ENCODE peak calls at places on chromosomes 7 and 10, in four cellular contexts. N is transverse colon, S is spleen, O is GM23338. M is an unnamed sample. For H3K36me3, the result is how much of the 10 kb centered on the place peaks cover.

GRCh38 chr7:46383605-46384004 is 462.5 kb upstream of the IGFBP3 start:
- DNase-seq in N (no peak), S (no peak), O (no peak), M (no peak)

GRCh38 chr7:90485734-90486316 is 16.4 kb downstream of the PTTG1IP2 start:
- DNase-seq in N (no peak), S (no peak), O (no peak), M (no peak)

GRCh38 chr10:99329238-99329890 is at the start of gene CNNM1:
- DNase-seq in N (no peak), S (peak), O (peak), M (no peak)

GRCh38 chr10:7797582-7797981 is 9.6 kb downstream of the ATP5F1C start:
- DNase-seq in N (no peak), S (no peak), O (no peak), M (no peak)

GRCh38 chr7:89607797-89608196 is 546.5 kb upstream of the STEAP1 start:
- DNase-seq in N (no peak), S (no peak), O (no peak), M (no peak)

GRCh38 chr10:29616542-29616941 is 18.2 kb downstream of the SVIL start:
- DNase-seq in N (peak), S (no peak), O (no peak), M (no peak)

GRCh38 chr7:132390705-132391104 is 185.6 kb downstream of the PLXNA4 start:
- DNase-seq in N (no peak), S (no peak), O (no peak), M (no peak)

GRCh38 chr7:5690931-5691461 is 90.5 kb downstream of the RNF216 start:
- DNase-seq in N (no peak), S (no peak), O (no peak), M (no peak)

GRCh38 chr7:96426027-96426426 is 104.1 kb upstream of the SLC25A13 start:
- DNase-seq in N (no peak), S (no peak), O (no peak), M (no peak)

GRCh38 chr10:28375399-28376354 is 72.8 kb upstream of the MPP7 start:
- DNase-seq in N (peak), S (no peak), O (peak), M (no peak)

GRCh38 chr10:29239569-29240472 is 49.0 kb upstream of the LYZL1 start:
- DNase-seq in N (no peak), S (no peak), O (peak), M (no peak)

GRCh38 chr7:100476903-100477870 is 1.8 kb downstream of the TSC22D4 start:
- DNase-seq in N (peak), S (peak), O (peak), M (no peak)

GRCh38 chr10:129864601-129865126 is 99.4 kb downstream of the EBF3 start:
- DNase-seq in N (no peak), S (no peak), O (no peak), M (no peak)

GRCh38 chr10:92695679-92696605 is 6.2 kb downstream of the HHEX start:
- DNase-seq in N (no peak), S (peak), O (peak), M (no peak)

GRCh38 chr10:7027913-7028808 is 382.7 kb downstream of the SFMBT2 start:
- DNase-seq in N (no peak), S (no peak), O (no peak), M (no peak)

GRCh38 chr7:70259497-70259896 is 661.2 kb downstream of the AUTS2 start:
- DNase-seq in N (no peak), S (no peak), O (no peak), M (no peak)

GRCh38 chr7:148148456-148148855 is 442.1 kb upstream of the C7orf33 start:
- DNase-seq in N (peak), S (no peak), O (no peak), M (no peak)

GRCh38 chr7:106167439-106168136 is 55.5 kb upstream of the SYPL1 start:
- DNase-seq in N (no peak), S (no peak), O (no peak), M (no peak)

GRCh38 chr10:105252908-105253307 is 611.8 kb downstream of the SORCS3 start:
- DNase-seq in N (no peak), S (no peak), O (peak), M (no peak)

GRCh38 chr10:78384021-78384420 is 350.4 kb downstream of the RPS24 start:
- DNase-seq in N (no peak), S (peak), O (no peak), M (no peak)

GRCh38 chr10:7260412-7260900 is 150.4 kb downstream of the SFMBT2 start:
- DNase-seq in N (peak), S (no peak), O (peak), M (no peak)

GRCh38 chr10:16919076-16919972 is 102.1 kb upstream of the RSU1 start:
- DNase-seq in N (no peak), S (no peak), O (no peak), M (no peak)

GRCh38 chr10:118960166-118961090 is 69.1 kb upstream of the NANOS1 start:
- DNase-seq in N (no peak), S (peak), O (no peak), M (no peak)

GRCh38 chr7:27150568-27151340 is 1.6 kb downstream of the HOXA3 start:
- DNase-seq in N (peak), S (peak), O (peak), M (peak)

GRCh38 chr7:93320856-93321255 is 88.7 kb downstream of the VPS50 start:
- DNase-seq in N (no peak), S (no peak), O (no peak), M (no peak)

DNA sequence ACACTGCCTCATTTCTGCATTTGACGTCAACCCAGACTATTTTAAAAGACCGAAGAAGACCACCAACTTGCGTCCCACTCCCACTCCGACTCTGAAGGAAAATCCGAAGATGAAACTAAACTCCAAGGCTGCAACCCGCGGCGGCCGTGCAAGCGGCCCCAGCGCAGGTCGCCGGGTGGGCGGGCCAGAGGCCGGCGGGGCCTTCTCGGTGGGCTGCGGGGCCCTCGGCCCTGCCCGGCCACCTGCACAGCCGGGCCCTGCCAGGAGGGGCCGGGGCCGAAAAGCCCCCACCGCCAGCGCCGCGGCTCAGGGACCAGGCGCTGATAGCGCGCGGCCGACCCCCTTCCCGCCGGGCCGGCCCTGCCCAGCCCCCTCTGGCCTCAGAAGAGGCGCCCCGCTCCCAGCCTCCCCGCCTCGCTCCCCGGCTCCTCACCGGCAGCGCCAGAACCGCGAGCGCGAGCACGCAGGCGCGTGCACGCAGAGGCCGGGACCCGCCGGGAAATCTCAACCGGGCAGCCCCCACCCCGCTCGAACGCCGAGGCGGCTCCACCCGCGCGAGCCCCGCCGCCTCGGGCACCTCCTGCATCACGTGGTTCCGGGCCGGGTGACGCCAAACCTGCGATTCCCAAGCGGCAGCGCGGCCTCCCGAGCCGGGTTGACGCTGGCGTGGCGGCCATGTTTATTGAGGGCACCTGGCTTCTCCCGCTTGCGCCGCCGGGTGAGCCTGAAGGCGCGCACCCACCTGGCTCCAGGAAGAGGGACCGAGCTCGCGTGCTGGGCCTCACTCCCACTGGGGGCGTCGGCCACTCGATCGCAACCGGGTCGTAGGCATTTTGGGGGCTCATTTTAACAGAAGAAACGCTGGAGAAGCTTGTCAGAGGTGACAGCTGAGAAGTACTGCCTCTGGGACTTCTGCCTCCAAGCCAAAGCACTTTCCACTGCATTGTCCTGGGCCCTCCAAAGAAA is at the start of gene C7orf25:
- DNase-seq in N (peak), S (peak), O (peak), M (peak)
- TF ChIP-seq CTCF in N (no peak), S (no peak), O (no peak), M (no peak)

GRCh38 chr10:125611756-125612155 is 71.2 kb downstream of the TEX36 start:
- DNase-seq in N (no peak), S (no peak), O (no peak), M (no peak)

GRCh38 chr10:125606406-125606805 is 76.6 kb downstream of the TEX36 start:
- DNase-seq in N (no peak), S (no peak), O (no peak), M (no peak)

GRCh38 chr10:125611216-125611615 is 71.7 kb downstream of the TEX36 start:
- DNase-seq in N (no peak), S (no peak), O (no peak), M (no peak)

GRCh38 chr10:125607689-125608290 is 75.2 kb downstream of the TEX36 start:
- DNase-seq in N (no peak), S (no peak), O (no peak), M (no peak)

DNA sequence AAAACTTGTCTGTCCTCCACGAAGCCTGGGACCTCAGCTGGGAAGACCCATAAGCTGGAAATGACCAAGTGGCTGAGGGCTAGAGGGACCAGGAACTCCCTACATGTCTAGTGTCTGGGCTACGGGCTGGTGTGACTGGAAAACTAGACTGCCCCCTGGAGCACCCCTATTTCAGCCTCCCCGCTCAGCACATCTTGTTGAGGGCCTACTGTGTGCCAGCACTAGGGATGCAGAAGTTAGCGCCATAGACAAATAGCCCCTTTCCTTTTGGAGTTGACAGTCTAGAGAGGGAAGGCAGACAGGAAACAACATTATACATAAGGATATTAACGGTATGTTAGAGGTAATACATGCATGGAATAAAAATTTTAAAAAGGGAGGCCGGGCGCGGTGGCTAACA is 74.5 kb downstream of the TEX36 start:
- DNase-seq in N (no peak), S (no peak), O (no peak), M (no peak)
- TF ChIP-seq POLR2AphosphoS5 in N (no peak), S (no peak), O (no peak), M (no peak)

GRCh38 chr10:814536-815302 is 116.8 kb downstream of the LARP4B start:
- DNase-seq in N (no peak), S (no peak), O (no peak), M (no peak)
- H3K36me3 ChIP-seq in N (half or more), S (half or more), O (half or more), M (half or more)

GRCh38 chr7:113404245-113404644 is 285.9 kb upstream of the SMIM30 start:
- DNase-seq in N (no peak), S (no peak), O (peak), M (no peak)
- TF ChIP-seq CTCF in N (no peak), S (no peak), O (peak), M (no peak)

GRCh38 chr7:128352138-128352537 is 8.4 kb upstream of the RBM28 start:
- DNase-seq in N (peak), S (peak), O (peak), M (peak)

GRCh38 chr7:128351296-128352123 is 7.8 kb upstream of the RBM28 start:
- DNase-seq in N (no peak), S (peak), O (peak), M (no peak)

GRCh38 chr7:128352636-128353035 is 8.9 kb downstream of the PRRT4 start:
- DNase-seq in N (no peak), S (no peak), O (peak), M (no peak)

GRCh38 chr7:128349121-128349825 is 5.6 kb upstream of the RBM28 start:
- DNase-seq in N (no peak), S (no peak), O (no peak), M (no peak)

DNA sequence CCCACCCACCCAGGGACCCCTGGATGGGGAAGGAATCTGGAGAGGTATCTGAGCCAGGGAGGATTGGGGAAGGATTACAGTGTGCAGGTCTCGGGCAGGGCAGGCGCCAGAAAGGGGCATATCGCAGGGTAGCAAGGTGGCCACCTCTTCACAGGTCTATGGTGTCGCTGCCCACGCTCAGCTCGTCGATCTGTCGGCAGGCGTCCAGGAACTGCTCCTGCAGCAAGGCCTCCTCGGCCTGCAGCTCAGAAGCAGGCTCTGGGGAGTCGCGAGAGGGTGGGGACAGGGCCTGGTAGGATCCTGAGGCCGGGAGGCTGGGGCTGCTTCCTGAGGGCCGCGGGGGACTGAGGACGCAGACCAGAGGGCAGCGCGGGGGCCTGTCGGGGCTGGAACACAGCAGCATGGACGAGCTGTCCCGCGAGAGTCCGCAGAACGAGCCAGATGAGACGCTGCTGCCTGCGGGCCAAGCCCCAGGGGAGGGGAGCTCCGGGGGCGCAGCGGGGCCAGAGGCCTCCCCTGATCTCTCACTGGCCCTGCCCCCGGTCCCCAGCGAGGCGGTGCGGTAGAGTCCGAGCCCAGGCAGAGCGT is 7.1 kb upstream of the RBM28 start:
- DNase-seq in N (no peak), S (no peak), O (no peak), M (no peak)
- TF ChIP-seq POLR2AphosphoS5 in N (no peak), S (no peak), O (no peak), M (no peak)

GRCh38 chr10:109882251-109883057 is 40.9 kb downstream of the XPNPEP1 start:
- DNase-seq in N (no peak), S (no peak), O (no peak), M (peak)
- H3K36me3 ChIP-seq in N (under half), S (half or more), O (under half), M (half or more)

GRCh38 chr7:43058271-43059066 is 54.0 kb upstream of the HECW1 start:
- DNase-seq in N (no peak), S (no peak), O (no peak), M (no peak)
- TF ChIP-seq CTCF in N (no peak), S (no peak), O (no peak), M (no peak)

DNA sequence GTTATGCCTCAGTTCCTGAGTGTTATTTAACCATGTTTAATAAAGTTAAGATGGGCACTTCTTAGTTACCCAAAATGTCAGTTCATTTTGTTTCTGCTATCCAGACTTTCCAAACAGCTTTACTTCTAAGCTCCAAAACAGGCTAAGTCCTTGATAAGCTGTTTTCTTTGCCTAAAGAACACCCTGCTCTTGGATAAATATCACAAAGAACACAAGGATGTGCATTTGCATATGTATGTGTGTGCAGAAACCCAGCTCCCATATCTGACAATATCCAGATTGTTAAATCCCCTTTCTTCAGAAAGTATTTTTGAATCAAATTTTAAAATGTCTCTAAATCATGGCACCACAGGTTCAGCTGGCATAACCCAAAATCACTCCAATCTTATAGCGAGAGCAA is 19.6 kb downstream of the FAM13C start:
- DNase-seq in N (no peak), S (no peak), O (no peak), M (no peak)
- TF ChIP-seq POLR2AphosphoS5 in N (no peak), S (no peak), O (no peak), M (no peak)

DNA sequence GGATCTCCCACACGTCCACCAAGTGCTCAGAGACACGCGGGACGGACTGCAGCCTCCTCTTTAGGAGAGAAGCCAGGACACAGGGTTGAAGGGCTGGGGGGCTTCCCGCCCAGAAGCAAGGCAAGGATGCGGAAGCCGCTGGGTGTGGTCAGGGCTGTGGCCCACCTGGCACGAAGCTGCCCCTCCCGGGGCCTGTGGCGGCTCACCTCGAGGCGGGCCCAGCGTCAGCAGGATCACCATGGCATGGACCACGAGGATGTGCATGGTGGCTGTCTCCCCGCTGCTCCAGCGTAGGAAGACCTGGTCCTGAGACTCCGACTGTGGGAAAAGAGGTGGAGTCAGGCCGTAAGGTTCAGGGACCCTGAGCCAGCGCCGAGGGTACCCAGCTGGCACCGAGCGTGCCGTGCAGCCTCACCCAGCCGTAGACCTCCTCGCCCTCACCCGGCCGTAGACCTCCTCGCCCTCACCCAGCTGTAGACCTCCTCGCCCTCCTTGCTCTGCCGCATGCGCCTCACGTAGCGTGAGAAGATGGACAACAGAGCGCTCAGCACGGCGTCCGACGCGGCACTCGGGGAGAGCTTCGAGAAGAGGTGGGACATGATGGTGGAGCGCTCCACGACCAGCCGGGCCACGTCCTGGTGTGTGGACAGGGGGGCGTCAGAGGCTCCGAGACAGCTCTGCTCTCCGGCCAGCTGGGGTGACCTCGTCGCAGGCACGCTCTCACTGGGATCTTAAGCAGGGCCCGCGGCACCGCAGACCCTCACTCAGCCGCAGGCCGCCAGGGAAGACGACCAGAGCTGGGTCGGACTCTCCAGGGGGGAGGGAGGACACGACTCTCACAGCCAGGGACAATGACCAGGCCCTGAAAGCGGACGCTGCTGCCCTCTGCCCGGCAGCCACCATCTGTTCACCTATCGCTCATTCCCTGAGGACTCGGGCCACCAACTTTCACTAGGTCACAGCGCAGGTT is 20.4 kb downstream of the INTS1 start:
- DNase-seq in N (no peak), S (no peak), O (no peak), M (no peak)
- H3K36me3 ChIP-seq in N (under half), S (half or more), O (under half), M (half or more)

GRCh38 chr10:1548146-1548545 is 189.2 kb downstream of the ADARB2 start:
- DNase-seq in N (peak), S (peak), O (no peak), M (peak)

GRCh38 chr10:1549591-1550290 is 187.6 kb downstream of the ADARB2 start:
- DNase-seq in N (no peak), S (peak), O (no peak), M (no peak)

GRCh38 chr10:1550616-1551015 is 186.7 kb downstream of the ADARB2 start:
- DNase-seq in N (no peak), S (no peak), O (no peak), M (no peak)

GRCh38 chr10:1550291-1550595 is 187.1 kb downstream of the ADARB2 start:
- DNase-seq in N (no peak), S (no peak), O (no peak), M (no peak)

DNA sequence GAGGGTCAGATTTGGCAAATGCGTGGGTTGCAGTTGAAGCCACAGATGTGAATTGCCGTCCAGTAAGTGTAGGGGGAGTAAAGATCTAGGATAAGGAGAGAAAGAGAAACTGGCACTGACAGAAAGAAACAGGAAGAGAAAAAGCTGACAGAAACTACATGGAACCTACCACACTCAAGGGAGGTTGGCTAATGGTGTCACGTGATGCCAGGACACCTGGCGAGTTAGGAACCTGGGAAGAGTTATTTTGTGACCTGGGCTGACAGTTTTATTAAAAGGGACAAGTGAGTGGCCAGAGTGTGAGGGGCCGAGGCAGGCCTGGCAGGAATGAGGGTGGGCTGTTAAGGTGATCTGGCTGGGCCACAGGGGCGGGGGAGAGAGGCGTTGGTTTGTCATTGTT is 188.7 kb downstream of the ADARB2 start:
- DNase-seq in N (no peak), S (no peak), O (no peak), M (no peak)
- TF ChIP-seq CTCF in N (no peak), S (no peak), O (no peak), M (no peak)